ENCODE peak calls at places on chromosome 1, in four cellular contexts. One of them, this sample, is unnamed.

GRCh38 chr1:180358649-180359048 is 128.6 kb downstream of the LHX4 start:
- DNase-seq in skeletal muscle cell: peak; percentile 18
- DNase-seq in tibial nerve: no peak
- DNase-seq in activated CD8-positive, alpha-beta memory T cell treated with anti-CD3 and anti-CD28 coated beads for 24 hours: no peak
- DNase-seq in this sample: no peak

GRCh38 chr1:11307837-11308236 is 34.8 kb downstream of the UBIAD1 start:
- DNase-seq in skeletal muscle cell: no peak
- DNase-seq in activated CD8-positive, alpha-beta memory T cell treated with anti-CD3 and anti-CD28 coated beads for 24 hours: no peak
- DNase-seq in tibial nerve: no peak
- DNase-seq in this sample: no peak

GRCh38 chr1:41371630-41372599 is 10.7 kb downstream of the FOXO6 start:
- DNase-seq in activated CD8-positive, alpha-beta memory T cell treated with anti-CD3 and anti-CD28 coated beads for 24 hours: no peak
- DNase-seq in tibial nerve: peak; percentile 18
- DNase-seq in skeletal muscle cell: peak; percentile 39
- DNase-seq in this sample: no peak

GRCh38 chr1:163561570-163562295 is 240.0 kb downstream of the NUF2 start:
- DNase-seq in skeletal muscle cell: no peak
- DNase-seq in activated CD8-positive, alpha-beta memory T cell treated with anti-CD3 and anti-CD28 coated beads for 24 hours: no peak
- DNase-seq in tibial nerve: no peak
- DNase-seq in this sample: no peak

GRCh38 chr1:89637496-89637895 is 4.6 kb downstream of the LRRC8C start:
- DNase-seq in skeletal muscle cell: no peak
- DNase-seq in activated CD8-positive, alpha-beta memory T cell treated with anti-CD3 and anti-CD28 coated beads for 24 hours: no peak
- DNase-seq in tibial nerve: no peak
- DNase-seq in this sample: no peak

GRCh38 chr1:109821831-109822745 is 58.4 kb upstream of the EPS8L3 start:
- DNase-seq in activated CD8-positive, alpha-beta memory T cell treated with anti-CD3 and anti-CD28 coated beads for 24 hours: no peak
- DNase-seq in skeletal muscle cell: no peak
- DNase-seq in tibial nerve: peak; percentile 53
- DNase-seq in this sample: no peak

GRCh38 chr1:246338546-246338945 is 168.5 kb downstream of the SMYD3 start:
- DNase-seq in activated CD8-positive, alpha-beta memory T cell treated with anti-CD3 and anti-CD28 coated beads for 24 hours: no peak
- DNase-seq in skeletal muscle cell: no peak
- DNase-seq in tibial nerve: no peak
- DNase-seq in this sample: no peak

GRCh38 chr1:175554586-175554985 is 188.8 kb downstream of the TNR start:
- DNase-seq in tibial nerve: no peak
- DNase-seq in skeletal muscle cell: no peak
- DNase-seq in activated CD8-positive, alpha-beta memory T cell treated with anti-CD3 and anti-CD28 coated beads for 24 hours: no peak
- DNase-seq in this sample: no peak